ENCODE peak calls at places on chromosomes 16 and 17, in four cellular contexts. S is fibroblast of lung, F is H1, N is HCT116. J is an unnamed sample.

GRCh38 chr17:82114872-82115271 is 16.8 kb upstream of the FASN start:
- DNase-seq in S (no peak), F (no peak), N (no peak), J (no peak)

GRCh38 chr17:82095777-82096708 is 2.0 kb downstream of the FASN start:
- DNase-seq in S (no peak), F (no peak), N (no peak), J (no peak)

GRCh38 chr17:39236383-39236927 is 10.7 kb upstream of the STAC2 start:
- DNase-seq in S (no peak), F (no peak), N (no peak), J (no peak)

GRCh38 chr17:72287586-72287985 is 166.8 kb downstream of the SOX9 start:
- DNase-seq in S (no peak), F (no peak), N (no peak), J (no peak)

GRCh38 chr16:14525021-14525420 is 105.0 kb downstream of the PARN start:
- DNase-seq in S (no peak), F (no peak), N (no peak), J (no peak)

GRCh38 chr16:1489077-1489476 is 333 bp upstream of the PTX4 start:
- DNase-seq in S (no peak), F (no peak), N (no peak), J (no peak)

GRCh38 chr17:40451420-40451819 is 8.2 kb downstream of the IGFBP4 start:
- DNase-seq in S (peak; percentile 98), F (no peak), N (no peak), J (peak; percentile 81)

GRCh38 chr17:63446218-63446980 is at the start of gene CYB561:
- DNase-seq in S (peak; percentile 59), F (no peak), N (peak; percentile 46), J (peak; percentile 29)

GRCh38 chr16:65684230-65684629 is 562.4 kb upstream of the CDH11 start:
- DNase-seq in S (no peak), F (no peak), N (no peak), J (no peak)

GRCh38 chr17:68355093-68355492 is 63.8 kb downstream of the ARSG start:
- DNase-seq in S (peak; percentile 48), F (no peak), N (no peak), J (peak; percentile 62)

GRCh38 chr16:10984509-10984908 is 40.1 kb downstream of the CLEC16A start:
- DNase-seq in S (peak; percentile 89), F (no peak), N (no peak), J (peak; percentile 60)

GRCh38 chr16:11310997-11311561 is 29.9 kb upstream of the PRM1 start:
- DNase-seq in S (no peak), F (no peak), N (no peak), J (no peak)

GRCh38 chr16:21952793-21953540 is at the start of gene UQCRC2:
- DNase-seq in S (peak; percentile 95), F (peak; percentile 85), N (peak; percentile 93), J (peak; percentile 88)

GRCh38 chr17:39196191-39196819 is 1.2 kb downstream of the CACNB1 start:
- DNase-seq in S (no peak), F (no peak), N (no peak), J (no peak)

GRCh38 chr16:17396762-17397498 is 73.8 kb downstream of the XYLT1 start:
- DNase-seq in S (peak; percentile 78), F (no peak), N (no peak), J (peak; percentile 36)

GRCh38 chr16:84672276-84673202 is 24.2 kb downstream of the KLHL36 start:
- DNase-seq in S (peak; percentile 72), F (peak; percentile 96), N (peak; percentile 48), J (peak; percentile 41)

GRCh38 chr16:89345663-89346150 is 128.2 kb downstream of the ZNF778 start:
- DNase-seq in S (no peak), F (no peak), N (no peak), J (no peak)

GRCh38 chr16:88088161-88088581 is 136.9 kb downstream of the BANP start:
- DNase-seq in S (peak; percentile 29), F (no peak), N (no peak), J (no peak)

GRCh38 chr17:47223007-47223406 is 13.9 kb downstream of the MYL4 start:
- DNase-seq in S (no peak), F (no peak), N (no peak), J (no peak)

GRCh38 chr17:9062399-9062902 is 41.1 kb downstream of the NTN1 start:
- DNase-seq in S (no peak), F (no peak), N (no peak), J (no peak)

GRCh38 chr17:48012151-48012520 is 25.5 kb downstream of the COPZ2 start:
- DNase-seq in S (no peak), F (peak; percentile 86), N (no peak), J (no peak)

GRCh38 chr17:33243732-33244131 is 49.4 kb downstream of the ASIC2 start:
- DNase-seq in S (no peak), F (no peak), N (no peak), J (no peak)

GRCh38 chr17:33241390-33241789 is 51.7 kb downstream of the ASIC2 start:
- DNase-seq in S (no peak), F (no peak), N (no peak), J (peak; percentile 73)

GRCh38 chr17:33239702-33240101 is 53.4 kb downstream of the ASIC2 start:
- DNase-seq in S (no peak), F (no peak), N (no peak), J (no peak)

GRCh38 chr17:33242725-33243124 is 50.4 kb downstream of the ASIC2 start:
- DNase-seq in S (no peak), F (no peak), N (no peak), J (no peak)

GRCh38 chr17:33240397-33240796 is 52.7 kb downstream of the ASIC2 start:
- DNase-seq in S (no peak), F (no peak), N (no peak), J (no peak)
- H3K9ac ChIP-seq in S (no peak overlapping the region), F (no peak overlapping the region), N (no peak overlapping the region), J (no peak overlapping the region)

DNA sequence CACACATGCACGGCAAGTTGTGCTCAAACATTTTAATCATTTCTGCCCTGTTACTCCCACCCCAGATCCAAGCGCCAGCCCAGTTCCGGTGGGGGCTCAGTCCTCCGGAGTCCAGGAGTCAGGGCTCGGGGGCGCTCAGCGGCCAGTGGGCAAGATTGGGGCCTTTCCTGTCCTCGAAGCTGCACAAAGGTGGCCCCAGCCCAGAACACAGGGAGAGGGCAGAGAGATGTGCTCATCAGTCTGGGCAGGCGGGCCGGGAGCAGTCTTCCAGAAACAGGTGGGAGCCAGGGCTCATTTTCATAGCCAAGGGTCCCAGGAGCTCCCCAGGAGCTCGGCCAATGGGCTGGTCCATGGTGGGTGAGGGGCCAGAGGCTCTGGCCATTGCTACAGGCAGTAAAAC is 4.1 kb downstream of the PRSS8 start:
- DNase-seq in S (no peak), F (no peak), N (no peak), J (no peak)
- H3K4me1 ChIP-seq in S (no peaks in the 10 kb centered on the region), F (peaks cover 39% of the 10 kb centered on the region), N (peaks cover 29% of the 10 kb centered on the region), J (peaks cover 16% of the 10 kb centered on the region)

GRCh38 chr16:8756755-8757154 is 40.7 kb downstream of the TMEM186 start:
- DNase-seq in S (no peak), F (no peak), N (no peak), J (no peak)

GRCh38 chr16:8753411-8754054 is 43.9 kb downstream of the TMEM186 start:
- DNase-seq in S (no peak), F (no peak), N (no peak), J (peak; percentile 5)

GRCh38 chr16:8752706-8753105 is 44.7 kb downstream of the TMEM186 start:
- DNase-seq in S (no peak), F (no peak), N (no peak), J (no peak)

GRCh38 chr16:8751481-8752311 is 45.7 kb downstream of the TMEM186 start:
- DNase-seq in S (peak; percentile 42), F (no peak), N (peak; percentile 12), J (peak; percentile 85)
- H3K27ac ChIP-seq in S (no peak overlapping the region), F (no peak overlapping the region), N (no peak overlapping the region), J (no peak overlapping the region)

GRCh38 chr16:4538067-4538385 is 547 bp downstream of the CDIP1 start:
- DNase-seq in S (no peak), F (no peak), N (no peak), J (no peak)

GRCh38 chr16:4538386-4539235 is at the start of gene CDIP1:
- DNase-seq in S (peak; percentile 96), F (peak; percentile 97), N (peak; percentile 89), J (peak; percentile 83)

GRCh38 chr16:4537376-4538066 is 1.1 kb downstream of the CDIP1 start:
- DNase-seq in S (no peak), F (peak; percentile 75), N (no peak), J (no peak)

GRCh38 chr16:4535627-4536108 is 2.9 kb downstream of the CDIP1 start:
- DNase-seq in S (no peak), F (no peak), N (no peak), J (no peak)

GRCh38 chr16:4536391-4537106 is 2.0 kb downstream of the CDIP1 start:
- DNase-seq in S (no peak), F (no peak), N (no peak), J (no peak)
- H3K9ac ChIP-seq in S (no peak overlapping the region), F (no peak overlapping the region), N (no peak overlapping the region), J (no peak overlapping the region)

J was measured in astrocyte.